ENCODE peak calls at places on chromosomes 4 and X, in seven cellular contexts. R, I, B, U, P, H and M are unnamed samples.

GRCh38 chr4:3491681-3492405 is 28.7 kb downstream of the DOK7 start:
- DNase-seq in R (no peak), I (no peak), B (no peak), U (peak), P (peak), H (peak), M (no peak)

GRCh38 chrX:40646489-40647306 is 663 bp downstream of the CXorf38 start:
- DNase-seq in R (peak), I (peak), B (peak), U (peak), P (no peak), H (peak), M (peak)

GRCh38 chrX:8194216-8194615 is 23.1 kb upstream of the VCX2 start:
- DNase-seq in R (no peak), I (no peak), B (no peak), U (no peak), P (no peak), H (peak), M (no peak)

GRCh38 chr4:168832746-168833575 is 177.1 kb downstream of the CBR4 start:
- DNase-seq in R (no peak), I (no peak), B (peak), U (peak), P (no peak), H (peak), M (peak)

GRCh38 chrX:103792916-103793540 is 16.4 kb downstream of the PLP1 start:
- DNase-seq in R (no peak), I (no peak), B (peak), U (peak), P (peak), H (no peak), M (no peak)

GRCh38 chr4:177047851-177048174 is 255.1 kb upstream of the VEGFC start:
- DNase-seq in R (no peak), I (no peak), B (peak), U (peak), P (no peak), H (no peak), M (no peak)

GRCh38 chr4:15100994-15101695 is 98.9 kb downstream of the CPEB2 start:
- DNase-seq in R (no peak), I (no peak), B (no peak), U (peak), P (no peak), H (no peak), M (peak)

GRCh38 chrX:121356850-121357171 is 309.4 kb downstream of the GLUD2 start:
- DNase-seq in R (no peak), I (no peak), B (no peak), U (no peak), P (no peak), H (no peak), M (no peak)

GRCh38 chrX:118961866-118962560 is 12.4 kb upstream of the LONRF3 start:
- DNase-seq in R (no peak), I (peak), B (no peak), U (no peak), P (no peak), H (no peak), M (no peak)

GRCh38 chr4:4270529-4270928 is 19.4 kb downstream of the LYAR start:
- DNase-seq in R (peak), I (no peak), B (peak), U (peak), P (no peak), H (no peak), M (no peak)